ENCODE peak calls at places on chromosomes 12 and 14, in five cellular contexts. R is AG09319; B is psoas muscle; U is stimulated activated naive CD8-positive, alpha-beta T cell treated with anti-CD3 and anti-CD28 coated beads, Interleukin-15, Interleukin-2, amounts not matched to agents 100 U/mL and 50 U/mL, for 24 hours; M is C1 segment of cervical spinal cord. Q is an unnamed sample.

GRCh38 chr12:95624544-95624943 is 73.3 kb upstream of the USP44 start:
- DNase-seq in U (no peak), M (no peak), R (no peak), B (no peak), Q (no peak)

GRCh38 chr14:35877276-35877675 is 51.1 kb downstream of the BRMS1L start:
- DNase-seq in M (no peak), U (no peak), B (no peak), R (no peak), Q (no peak)

GRCh38 chr12:13208533-13209278 is 12.2 kb downstream of the EMP1 start:
- DNase-seq in M (peak; percentile 10), B (no peak), U (no peak), R (no peak), Q (no peak)

GRCh38 chr12:109878749-109879148 is 1.6 kb downstream of the GLTP start:
- DNase-seq in U (no peak), R (no peak), M (no peak), B (no peak), Q (no peak)

GRCh38 chr14:32986791-32987545 is 48.3 kb downstream of the NPAS3 start:
- DNase-seq in B (peak; percentile 11), U (no peak), R (no peak), M (peak; percentile 88), Q (no peak)

GRCh38 chr12:89267404-89267803 is 84.9 kb downstream of the DUSP6 start:
- DNase-seq in U (no peak), M (no peak), B (no peak), R (no peak), Q (no peak)

GRCh38 chr14:93967637-93968250 is 8.6 kb downstream of the ASB2 start:
- DNase-seq in M (no peak), R (no peak), B (no peak), U (no peak), Q (no peak)

GRCh38 chr12:65999564-66000280 is 130.8 kb downstream of the LLPH start:
- DNase-seq in U (no peak), M (no peak), B (no peak), R (no peak), Q (no peak)

GRCh38 chr14:92144708-92145107 is 22.9 kb downstream of the CPSF2 start:
- DNase-seq in M (no peak), U (no peak), B (no peak), R (no peak), Q (no peak)

GRCh38 chr14:41615011-41615595 is 8.4 kb downstream of the LRFN5 start:
- DNase-seq in M (no peak), B (no peak), U (no peak), R (no peak), Q (no peak)

GRCh38 chr12:111409403-111410228 is 3.9 kb downstream of the SH2B3 start:
- DNase-seq in M (peak; percentile 65), B (peak; percentile 77), U (peak; percentile 68), R (no peak), Q (peak; percentile 47)

GRCh38 chr14:80427101-80427500 is 215.8 kb upstream of the DIO2 start:
- DNase-seq in M (no peak), R (no peak), B (no peak), U (no peak), Q (no peak)

GRCh38 chr12:49187184-49187583 is 1.7 kb downstream of the TUBA1A start:
- DNase-seq in M (peak; percentile 84), R (peak; percentile 15), B (peak; percentile 18), U (no peak), Q (peak; percentile 69)

GRCh38 chr14:29144598-29144997 is 378.0 kb downstream of the FOXG1 start:
- DNase-seq in B (no peak), U (no peak), R (peak; percentile 84), M (no peak), Q (no peak)

GRCh38 chr12:130177615-130178014 is 15.4 kb downstream of the FZD10 start:
- DNase-seq in B (no peak), M (no peak), U (no peak), R (no peak), Q (no peak)